ENCODE peak calls at places on chromosomes 13 and 19, in five cellular contexts. L, Y, X, C and N are unnamed samples.

GRCh38 chr19:18939922-18940775 is 868 bp downstream of the HOMER3 start:
- DNase-seq in L (peak), Y (peak), X (peak), C (peak), N (peak)

GRCh38 chr19:23758187-23759074 is at the start of gene ZNF681:
- DNase-seq in L (peak), Y (peak), X (peak), C (peak), N (peak)

GRCh38 chr13:113153810-113154748 is 4.4 kb upstream of the PROZ start:
- DNase-seq in L (peak), Y (peak), X (peak), C (peak), N (peak)

GRCh38 chr19:19911150-19911549 is 10.4 kb downstream of the ZNF93 start:
- DNase-seq in L (peak), Y (peak), X (no peak), C (no peak), N (no peak)

GRCh38 chr13:51643882-51644281 is 59.6 kb downstream of the WDFY2 start:
- DNase-seq in L (peak), Y (peak), X (peak), C (no peak), N (peak)

GRCh38 chr19:11279505-11280236 is 16.3 kb upstream of the TSPAN16 start:
- DNase-seq in L (no peak), Y (peak), X (no peak), C (no peak), N (no peak)

GRCh38 chr13:24161010-24161775 is 673 bp downstream of the SPATA13 start:
- DNase-seq in L (peak), Y (peak), X (peak), C (peak), N (peak)

GRCh38 chr13:95115525-95115924 is 185.7 kb downstream of the ABCC4 start:
- DNase-seq in L (no peak), Y (peak), X (no peak), C (no peak), N (peak)

GRCh38 chr13:105219636-105220035 is 1315.8 kb downstream of the EFNB2 start:
- DNase-seq in L (no peak), Y (peak), X (no peak), C (no peak), N (no peak)

GRCh38 chr19:18097217-18097992 is at the start of gene MAST3:
- DNase-seq in L (peak), Y (peak), X (peak), C (peak), N (peak)

GRCh38 chr19:9010693-9011092 is 484 bp upstream of the MUC16 start:
- DNase-seq in L (no peak), Y (no peak), X (no peak), C (no peak), N (no peak)

GRCh38 chr13:59587971-59588716 is 575.6 kb downstream of the DIAPH3 start:
- DNase-seq in L (no peak), Y (no peak), X (peak), C (peak), N (no peak)

GRCh38 chr13:79722885-79723445 is 242.0 kb downstream of the NDFIP2 start:
- DNase-seq in L (no peak), Y (peak), X (no peak), C (no peak), N (no peak)

GRCh38 chr13:80574113-80574512 is 233.2 kb upstream of the SPRY2 start:
- DNase-seq in L (no peak), Y (no peak), X (no peak), C (no peak), N (no peak)

GRCh38 chr13:79767126-79767525 is 286.2 kb downstream of the NDFIP2 start:
- DNase-seq in L (no peak), Y (peak), X (peak), C (no peak), N (peak)

GRCh38 chr19:49470615-49470978 is 3.4 kb upstream of the FLT3LG start:
- DNase-seq in L (no peak), Y (no peak), X (no peak), C (no peak), N (no peak)

GRCh38 chr19:41366089-41366488 is 2.1 kb upstream of the B9D2 start:
- DNase-seq in L (no peak), Y (no peak), X (no peak), C (no peak), N (no peak)
- H3K4me2 ChIP-seq in L (no peak), Y (no peak), X (no peak), C (no peak), N (no peak)

GRCh38 chr19:13977803-13978202 is 25.5 kb downstream of the DCAF15 start:
- DNase-seq in L (no peak), Y (no peak), X (no peak), C (no peak), N (no peak)
- H3K4me2 ChIP-seq in L (no peak), Y (no peak), X (no peak), C (peak), N (no peak)

DNA sequence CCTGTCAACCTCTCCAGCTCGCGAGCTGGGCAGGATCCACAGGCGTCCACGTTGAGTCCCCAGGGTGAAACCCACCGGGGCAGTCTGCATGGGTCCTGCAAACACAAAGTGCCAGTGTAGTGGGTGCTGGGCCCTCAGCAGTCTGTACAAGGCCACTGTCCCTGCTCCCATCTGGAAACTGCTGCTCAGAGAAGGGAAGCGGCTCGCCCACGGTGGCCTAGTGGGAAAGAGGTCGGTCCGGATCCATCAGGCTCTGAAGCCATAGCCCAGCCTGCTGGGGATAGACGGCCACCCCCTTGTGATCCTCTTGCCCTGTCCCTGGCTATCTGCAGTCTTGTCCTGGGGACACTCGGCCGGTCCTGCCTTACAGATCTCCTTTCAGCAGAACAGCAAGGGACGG is 2.6 kb upstream of the DIRAS1 start:
- DNase-seq in L (no peak), Y (no peak), X (no peak), C (no peak), N (no peak)
- H3K4me2 ChIP-seq in L (no peak), Y (no peak), X (no peak), C (no peak), N (no peak)

DNA sequence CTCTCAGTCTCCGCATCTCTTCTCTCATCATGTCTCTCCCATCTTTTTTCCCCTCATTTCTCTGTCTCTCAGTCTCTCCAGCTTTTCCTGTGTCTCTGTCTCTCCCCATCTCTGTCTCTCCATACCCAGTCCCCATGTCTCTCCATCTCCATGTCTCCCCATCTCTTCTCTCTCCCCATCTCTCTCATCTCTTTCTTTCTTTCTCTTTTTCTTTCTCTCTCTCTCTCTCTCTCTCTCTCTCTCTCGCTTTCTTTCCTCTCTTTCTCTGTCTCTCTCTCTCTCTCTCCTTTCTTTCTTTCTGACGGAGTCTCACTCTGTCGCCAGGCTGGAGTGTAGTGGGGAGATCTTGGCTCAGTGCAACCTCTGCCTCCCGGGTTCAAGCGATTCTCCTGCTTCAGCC is 12.6 kb upstream of the NFIX start:
- DNase-seq in L (no peak), Y (no peak), X (no peak), C (no peak), N (no peak)
- H3K4me2 ChIP-seq in L (no peak), Y (no peak), X (no peak), C (no peak), N (no peak)

DNA sequence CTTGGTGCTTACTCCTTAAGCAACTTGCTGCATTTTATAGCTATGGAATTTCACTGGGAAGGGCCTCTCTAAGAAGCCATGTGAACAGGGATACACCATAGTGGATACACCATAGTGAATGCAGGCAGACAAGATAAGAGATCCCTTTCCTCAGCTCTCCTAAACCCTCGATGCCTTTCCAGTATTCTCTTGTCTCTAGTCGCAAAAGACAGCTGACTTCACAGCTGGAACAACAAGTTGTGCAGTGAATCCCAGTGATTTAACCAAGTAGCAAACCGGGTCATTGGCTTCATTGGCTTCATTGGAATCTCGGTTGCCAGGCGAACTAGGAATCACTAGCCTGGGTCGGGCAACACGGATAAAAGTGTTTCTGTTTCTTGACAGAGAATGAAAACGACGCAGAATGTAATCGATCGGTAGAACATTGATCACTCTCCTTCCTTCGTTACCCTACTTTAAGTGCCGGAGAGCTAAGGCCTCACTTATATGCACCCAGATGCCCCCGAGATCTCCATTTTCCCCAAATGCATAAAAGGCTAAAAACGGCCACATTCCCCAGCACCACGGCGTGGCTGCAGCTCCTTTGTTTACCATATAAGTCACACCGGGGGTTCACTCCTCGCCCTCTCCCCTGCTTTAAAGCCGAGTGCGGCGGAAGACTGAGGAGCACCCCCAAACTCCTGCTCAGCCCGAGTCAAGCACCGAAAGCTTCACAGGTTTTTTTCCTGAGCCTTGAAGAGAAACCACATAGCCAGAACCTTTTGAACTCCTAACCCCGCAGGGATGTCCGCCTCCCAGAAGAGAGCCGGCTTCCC is 674 bp downstream of the TRPC4 start:
- DNase-seq in L (peak), Y (peak), X (peak), C (peak), N (no peak)
- H3K4me2 ChIP-seq in L (peak), Y (peak), X (peak), C (peak), N (peak)